ENCODE peak calls at places on chromosomes 12 and 14, in five cellular contexts. Y is IMR-90, X is neuronal stem cell, C is H9, Q is trophoblast cell. F is an unnamed sample.

GRCh38 chr12:119036878-119037493 is 55.6 kb downstream of the SRRM4 start:
- DNase-seq in Q (no peak), X (peak), Y (no peak), C (peak), F (no peak)

GRCh38 chr14:105090493-105091334 is 25.5 kb upstream of the GPR132 start:
- DNase-seq in Y (peak), X (peak), C (peak), Q (peak), F (peak)

GRCh38 chr14:85122690-85123089 is 407.3 kb upstream of the FLRT2 start:
- DNase-seq in Q (no peak), X (no peak), Y (peak), C (no peak), F (peak)

GRCh38 chr14:60275932-60276331 is 26.9 kb downstream of the PPM1A start:
- DNase-seq in Y (no peak), X (no peak), Q (no peak), C (no peak), F (no peak)

GRCh38 chr14:95068091-95068490 is 89.2 kb downstream of the DICER1 start:
- DNase-seq in Y (no peak), Q (no peak), C (peak), X (no peak), F (no peak)

GRCh38 chr12:111304642-111305071 is 64.2 kb downstream of the PHETA1 start:
- DNase-seq in Q (no peak), C (peak), X (no peak), Y (no peak), F (no peak)

GRCh38 chr14:96245710-96246534 is 10.1 kb upstream of the BDKRB1 start:
- DNase-seq in C (no peak), Y (peak), Q (no peak), X (no peak), F (peak)

GRCh38 chr14:87581298-87581697 is 411.7 kb downstream of the GALC start:
- DNase-seq in Y (no peak), Q (no peak), C (no peak), X (no peak), F (no peak)

GRCh38 chr12:1642513-1642912 is 13.5 kb downstream of the WNT5B start:
- DNase-seq in Q (no peak), Y (no peak), X (no peak), C (no peak), F (no peak)

GRCh38 chr12:13000935-13001724 is 1.1 kb upstream of the HEBP1 start:
- DNase-seq in C (peak), Y (peak), Q (peak), X (peak), F (peak)

GRCh38 chr12:13000616-13000934 is 510 bp upstream of the HEBP1 start:
- DNase-seq in X (no peak), Q (peak), Y (no peak), C (no peak), F (no peak)

GRCh38 chr12:12999276-12999958 is 648 bp downstream of the HEBP1 start:
- DNase-seq in X (no peak), Q (no peak), Y (no peak), C (no peak), F (no peak)

GRCh38 chr12:13001725-13002040 is 1.6 kb upstream of the HEBP1 start:
- DNase-seq in Y (no peak), Q (no peak), C (no peak), X (no peak), F (no peak)

DNA sequence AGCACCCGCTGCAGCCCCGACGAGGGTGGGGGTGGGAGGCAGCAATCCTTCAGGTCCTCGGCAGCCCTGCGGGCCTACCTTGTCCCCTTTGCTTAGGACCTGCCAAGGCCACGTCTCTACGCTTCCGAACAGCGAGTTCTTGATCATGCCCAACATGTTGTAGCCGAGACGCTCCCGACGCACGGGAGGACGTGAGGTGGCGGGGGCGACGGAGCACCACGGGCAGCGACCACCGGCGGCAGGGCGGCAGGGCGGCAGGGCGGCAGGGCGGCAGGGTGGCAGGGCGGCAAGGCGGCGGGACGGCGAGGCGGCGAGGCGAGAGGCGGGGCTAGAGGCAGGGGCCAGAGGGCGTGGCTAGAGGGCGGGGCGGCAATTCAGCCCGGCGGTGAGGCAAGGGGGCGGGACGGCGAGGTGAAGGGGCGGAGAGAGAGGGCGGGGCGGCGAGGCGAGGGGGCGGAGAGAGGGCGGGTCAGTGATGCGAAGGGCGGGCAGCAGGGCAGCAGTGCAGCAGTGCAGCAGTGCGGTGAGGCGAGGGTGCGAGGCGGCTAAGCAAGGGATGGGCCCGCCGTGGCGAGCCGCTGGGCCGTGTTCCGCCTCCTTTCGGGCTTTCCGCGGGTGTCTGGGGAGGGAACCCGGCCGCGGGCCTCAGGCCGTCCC is at the start of gene HEBP1:
- DNase-seq in C (peak), Y (peak), Q (peak), X (peak), F (peak)
- H3K14ac ChIP-seq in C (peak), Y (peak), Q (peak), X (peak), F (no peak)

GRCh38 chr12:66804555-66804954 is 125.7 kb upstream of the GRIP1 start:
- DNase-seq in Q (no peak), C (no peak), X (no peak), Y (no peak), F (no peak)
- H2BK120ac ChIP-seq in Q (no peak), C (no peak), X (no peak), Y (no peak), F (no peak)

GRCh38 chr14:37899365-37899764 is 303.9 kb downstream of the TTC6 start:
- DNase-seq in X (no peak), C (no peak), Q (no peak), Y (no peak), F (no peak)
- H2AK5ac ChIP-seq in X (no peak), C (no peak), Q (no peak), Y (no peak), F (no peak)

DNA sequence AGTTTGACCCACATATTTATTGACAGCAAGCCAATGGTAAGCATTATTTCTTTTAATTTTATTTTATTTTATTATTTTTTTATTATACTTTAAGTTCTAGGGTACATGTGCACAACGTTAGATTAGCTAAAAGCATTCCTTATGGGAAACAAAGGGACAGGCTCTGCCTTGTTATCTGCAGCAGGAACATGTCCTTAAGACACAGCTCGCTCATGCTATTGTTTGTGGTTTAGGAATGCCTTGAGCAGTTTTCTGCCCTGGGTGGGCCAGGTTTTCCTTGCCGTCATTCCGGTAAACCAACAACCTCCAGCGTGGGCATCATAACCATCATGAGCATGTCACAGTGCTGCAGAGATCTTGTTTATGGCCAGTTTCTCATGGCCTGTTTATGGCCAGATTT is 370.2 kb downstream of the TMEM117 start:
- DNase-seq in X (no peak), C (no peak), Y (no peak), Q (no peak), F (no peak)
- H3K14ac ChIP-seq in X (no peak), C (no peak), Y (no peak), Q (no peak), F (no peak)

GRCh38 chr14:64974563-64974962 is 2.4 kb upstream of the RAB15 start:
- DNase-seq in Y (no peak), C (peak), X (no peak), Q (no peak), F (no peak)

GRCh38 chr14:64983439-64984310 is 3.0 kb upstream of the FNTB start:
- DNase-seq in Y (peak), X (no peak), C (no peak), Q (no peak), F (peak)

GRCh38 chr14:64973826-64974225 is 1.7 kb upstream of the RAB15 start:
- DNase-seq in Q (no peak), C (no peak), X (no peak), Y (no peak), F (no peak)

DNA sequence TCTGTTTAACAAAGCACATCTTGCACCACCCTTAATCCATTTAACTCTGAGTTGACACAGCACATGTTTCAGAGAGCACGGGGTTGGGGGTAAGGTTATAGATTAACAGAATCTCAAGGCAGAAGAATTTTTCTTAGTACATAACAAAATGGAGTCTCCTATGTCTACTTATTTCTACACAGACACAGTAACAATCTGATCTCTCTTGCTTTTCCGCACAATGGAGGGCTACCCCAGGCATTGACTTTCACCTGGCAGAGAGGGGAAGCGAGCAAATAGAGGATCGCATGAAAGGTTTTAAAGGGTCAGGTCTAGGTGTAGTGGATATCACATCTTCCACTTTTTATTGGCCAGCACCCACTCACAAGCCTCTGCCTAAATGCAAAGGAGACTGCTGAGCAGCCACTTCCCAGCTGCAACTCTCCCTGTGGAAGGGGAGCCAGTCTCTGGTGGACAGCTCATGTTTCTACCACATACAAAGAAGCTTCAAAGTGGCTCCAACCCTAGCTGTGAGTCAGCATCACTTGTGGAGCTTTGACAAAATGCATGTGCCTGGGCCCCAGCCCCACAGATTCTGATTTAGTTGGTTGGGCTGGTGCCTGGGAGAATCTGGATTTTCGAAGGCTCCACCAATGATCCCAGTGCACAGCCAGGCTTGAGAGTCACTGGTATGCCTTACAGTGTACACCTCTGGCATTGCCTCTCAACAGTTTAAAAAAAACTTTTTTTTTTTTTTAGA is 7.2 kb upstream of the FNTB start:
- DNase-seq in X (no peak), C (no peak), Q (no peak), Y (peak), F (no peak)
- H2BK120ac ChIP-seq in X (no peak), C (no peak), Q (no peak), Y (no peak), F (no peak)

F was measured in mesenchymal stem cell.